ENCODE peak calls at places on chromosomes 6 and 20, in nine cellular contexts. One of them, this sample, is unnamed.

GRCh38 chr6:111338843-111339242 is 144.2 kb downstream of the REV3L start:
- DNase-seq in heart left ventricle: no peak
- DNase-seq in activated T-helper 9 cell treated with anti-CD3 and anti-CD28 coated beads, Interleukin-2, amount 50 U/mL, for 16 hours: no peak
- DNase-seq in T follicular helper cell: no peak
- DNase-seq in HS-5: no peak
- DNase-seq in sciatic nerve: no peak
- DNase-seq in neural progenitor cell: no peak
- DNase-seq in activated naive CD4-positive, alpha-beta T cell treated with anti-CD3 and anti-CD28 coated beads, Interleukin-2, amount 10 ng/mL, durations not matched to agents 7 days and 5 days: no peak
- DNase-seq in CD8-positive, alpha-beta T cell: no peak
- DNase-seq in this sample: no peak

GRCh38 chr20:59131541-59132285 is 31.9 kb upstream of the ZNF831 start:
- DNase-seq in heart left ventricle: no peak
- DNase-seq in activated T-helper 9 cell treated with anti-CD3 and anti-CD28 coated beads, Interleukin-2, amount 50 U/mL, for 16 hours: no peak
- DNase-seq in T follicular helper cell: no peak
- DNase-seq in HS-5: no peak
- DNase-seq in sciatic nerve: no peak
- DNase-seq in neural progenitor cell: no peak
- DNase-seq in activated naive CD4-positive, alpha-beta T cell treated with anti-CD3 and anti-CD28 coated beads, Interleukin-2, amount 10 ng/mL, durations not matched to agents 7 days and 5 days: no peak
- DNase-seq in CD8-positive, alpha-beta T cell: no peak
- DNase-seq in this sample: no peak

GRCh38 chr6:158868122-158868480 is 48.9 kb upstream of the EZR start:
- DNase-seq in heart left ventricle: no peak
- DNase-seq in activated T-helper 9 cell treated with anti-CD3 and anti-CD28 coated beads, Interleukin-2, amount 50 U/mL, for 16 hours: no peak
- DNase-seq in T follicular helper cell: no peak
- DNase-seq in HS-5: no peak
- DNase-seq in sciatic nerve: no peak
- DNase-seq in neural progenitor cell: no peak
- DNase-seq in activated naive CD4-positive, alpha-beta T cell treated with anti-CD3 and anti-CD28 coated beads, Interleukin-2, amount 10 ng/mL, durations not matched to agents 7 days and 5 days: no peak
- DNase-seq in CD8-positive, alpha-beta T cell: no peak
- DNase-seq in this sample: no peak

GRCh38 chr20:24996449-24997195 is 4.1 kb upstream of the APMAP start:
- DNase-seq in heart left ventricle: no peak
- DNase-seq in activated T-helper 9 cell treated with anti-CD3 and anti-CD28 coated beads, Interleukin-2, amount 50 U/mL, for 16 hours: no peak
- DNase-seq in T follicular helper cell: no peak
- DNase-seq in HS-5: no peak
- DNase-seq in sciatic nerve: peak; percentile 23
- DNase-seq in neural progenitor cell: no peak
- DNase-seq in activated naive CD4-positive, alpha-beta T cell treated with anti-CD3 and anti-CD28 coated beads, Interleukin-2, amount 10 ng/mL, durations not matched to agents 7 days and 5 days: no peak
- DNase-seq in CD8-positive, alpha-beta T cell: no peak
- DNase-seq in this sample: no peak

GRCh38 chr6:44701637-44702101 is 314.2 kb downstream of the CDC5L start:
- DNase-seq in heart left ventricle: peak; percentile 67
- DNase-seq in activated T-helper 9 cell treated with anti-CD3 and anti-CD28 coated beads, Interleukin-2, amount 50 U/mL, for 16 hours: no peak
- DNase-seq in T follicular helper cell: no peak
- DNase-seq in HS-5: no peak
- DNase-seq in sciatic nerve: no peak
- DNase-seq in neural progenitor cell: peak; percentile 76
- DNase-seq in activated naive CD4-positive, alpha-beta T cell treated with anti-CD3 and anti-CD28 coated beads, Interleukin-2, amount 10 ng/mL, durations not matched to agents 7 days and 5 days: no peak
- DNase-seq in CD8-positive, alpha-beta T cell: no peak
- DNase-seq in this sample: no peak

GRCh38 chr6:27263886-27264285 is 16.4 kb downstream of the PRSS16 start:
- DNase-seq in heart left ventricle: no peak
- DNase-seq in activated T-helper 9 cell treated with anti-CD3 and anti-CD28 coated beads, Interleukin-2, amount 50 U/mL, for 16 hours: no peak
- DNase-seq in T follicular helper cell: no peak
- DNase-seq in HS-5: no peak
- DNase-seq in sciatic nerve: no peak
- DNase-seq in neural progenitor cell: no peak
- DNase-seq in activated naive CD4-positive, alpha-beta T cell treated with anti-CD3 and anti-CD28 coated beads, Interleukin-2, amount 10 ng/mL, durations not matched to agents 7 days and 5 days: no peak
- DNase-seq in CD8-positive, alpha-beta T cell: no peak
- DNase-seq in this sample: no peak

GRCh38 chr20:57329608-57330221 is at the start of gene SPO11:
- DNase-seq in heart left ventricle: no peak
- DNase-seq in activated T-helper 9 cell treated with anti-CD3 and anti-CD28 coated beads, Interleukin-2, amount 50 U/mL, for 16 hours: no peak
- DNase-seq in T follicular helper cell: no peak
- DNase-seq in HS-5: no peak
- DNase-seq in sciatic nerve: no peak
- DNase-seq in neural progenitor cell: peak; percentile 77
- DNase-seq in activated naive CD4-positive, alpha-beta T cell treated with anti-CD3 and anti-CD28 coated beads, Interleukin-2, amount 10 ng/mL, durations not matched to agents 7 days and 5 days: no peak
- DNase-seq in CD8-positive, alpha-beta T cell: no peak
- DNase-seq in this sample: no peak

GRCh38 chr6:84651583-84651982 is 112.8 kb downstream of the TBX18 start:
- DNase-seq in heart left ventricle: no peak
- DNase-seq in activated T-helper 9 cell treated with anti-CD3 and anti-CD28 coated beads, Interleukin-2, amount 50 U/mL, for 16 hours: no peak
- DNase-seq in T follicular helper cell: no peak
- DNase-seq in HS-5: no peak
- DNase-seq in sciatic nerve: no peak
- DNase-seq in neural progenitor cell: no peak
- DNase-seq in activated naive CD4-positive, alpha-beta T cell treated with anti-CD3 and anti-CD28 coated beads, Interleukin-2, amount 10 ng/mL, durations not matched to agents 7 days and 5 days: no peak
- DNase-seq in CD8-positive, alpha-beta T cell: no peak
- DNase-seq in this sample: peak; percentile 31

GRCh38 chr6:5481024-5481423 is 219.7 kb downstream of the FARS2 start:
- DNase-seq in heart left ventricle: no peak
- DNase-seq in activated T-helper 9 cell treated with anti-CD3 and anti-CD28 coated beads, Interleukin-2, amount 50 U/mL, for 16 hours: no peak
- DNase-seq in T follicular helper cell: no peak
- DNase-seq in HS-5: no peak
- DNase-seq in sciatic nerve: no peak
- DNase-seq in neural progenitor cell: peak; percentile 23
- DNase-seq in activated naive CD4-positive, alpha-beta T cell treated with anti-CD3 and anti-CD28 coated beads, Interleukin-2, amount 10 ng/mL, durations not matched to agents 7 days and 5 days: no peak
- DNase-seq in CD8-positive, alpha-beta T cell: no peak
- DNase-seq in this sample: no peak

GRCh38 chr20:5731753-5732366 is 18.3 kb upstream of the SHLD1 start:
- DNase-seq in heart left ventricle: no peak
- DNase-seq in activated T-helper 9 cell treated with anti-CD3 and anti-CD28 coated beads, Interleukin-2, amount 50 U/mL, for 16 hours: no peak
- DNase-seq in T follicular helper cell: no peak
- DNase-seq in HS-5: no peak
- DNase-seq in sciatic nerve: no peak
- DNase-seq in neural progenitor cell: no peak
- DNase-seq in activated naive CD4-positive, alpha-beta T cell treated with anti-CD3 and anti-CD28 coated beads, Interleukin-2, amount 10 ng/mL, durations not matched to agents 7 days and 5 days: no peak
- DNase-seq in CD8-positive, alpha-beta T cell: no peak
- DNase-seq in this sample: no peak

GRCh38 chr20:40668449-40669228 is 20.4 kb downstream of the MAFB start:
- DNase-seq in heart left ventricle: no peak
- DNase-seq in activated T-helper 9 cell treated with anti-CD3 and anti-CD28 coated beads, Interleukin-2, amount 50 U/mL, for 16 hours: no peak
- DNase-seq in T follicular helper cell: no peak
- DNase-seq in HS-5: no peak
- DNase-seq in sciatic nerve: no peak
- DNase-seq in neural progenitor cell: no peak
- DNase-seq in activated naive CD4-positive, alpha-beta T cell treated with anti-CD3 and anti-CD28 coated beads, Interleukin-2, amount 10 ng/mL, durations not matched to agents 7 days and 5 days: no peak
- DNase-seq in CD8-positive, alpha-beta T cell: no peak
- DNase-seq in this sample: no peak

GRCh38 chr6:39484276-39484675 is 161.8 kb upstream of the KCNK16 start:
- DNase-seq in heart left ventricle: no peak
- DNase-seq in activated T-helper 9 cell treated with anti-CD3 and anti-CD28 coated beads, Interleukin-2, amount 50 U/mL, for 16 hours: no peak
- DNase-seq in T follicular helper cell: no peak
- DNase-seq in HS-5: no peak
- DNase-seq in sciatic nerve: no peak
- DNase-seq in neural progenitor cell: no peak
- DNase-seq in activated naive CD4-positive, alpha-beta T cell treated with anti-CD3 and anti-CD28 coated beads, Interleukin-2, amount 10 ng/mL, durations not matched to agents 7 days and 5 days: no peak
- DNase-seq in CD8-positive, alpha-beta T cell: no peak
- DNase-seq in this sample: no peak

GRCh38 chr20:24816431-24816830 is 132.6 kb upstream of the CST7 start:
- DNase-seq in heart left ventricle: no peak
- DNase-seq in activated T-helper 9 cell treated with anti-CD3 and anti-CD28 coated beads, Interleukin-2, amount 50 U/mL, for 16 hours: no peak
- DNase-seq in T follicular helper cell: no peak
- DNase-seq in HS-5: no peak
- DNase-seq in sciatic nerve: no peak
- DNase-seq in neural progenitor cell: no peak
- DNase-seq in activated naive CD4-positive, alpha-beta T cell treated with anti-CD3 and anti-CD28 coated beads, Interleukin-2, amount 10 ng/mL, durations not matched to agents 7 days and 5 days: no peak
- DNase-seq in CD8-positive, alpha-beta T cell: no peak
- DNase-seq in this sample: no peak

GRCh38 chr20:54267510-54268003 is 59.7 kb downstream of the PFDN4 start:
- DNase-seq in heart left ventricle: no peak
- DNase-seq in activated T-helper 9 cell treated with anti-CD3 and anti-CD28 coated beads, Interleukin-2, amount 50 U/mL, for 16 hours: no peak
- DNase-seq in T follicular helper cell: no peak
- DNase-seq in HS-5: no peak
- DNase-seq in sciatic nerve: no peak
- DNase-seq in neural progenitor cell: peak; percentile 27
- DNase-seq in activated naive CD4-positive, alpha-beta T cell treated with anti-CD3 and anti-CD28 coated beads, Interleukin-2, amount 10 ng/mL, durations not matched to agents 7 days and 5 days: no peak
- DNase-seq in CD8-positive, alpha-beta T cell: no peak
- DNase-seq in this sample: no peak

GRCh38 chr6:73640179-73640750 is 13.5 kb downstream of the SLC17A5 start:
- DNase-seq in heart left ventricle: no peak
- DNase-seq in activated T-helper 9 cell treated with anti-CD3 and anti-CD28 coated beads, Interleukin-2, amount 50 U/mL, for 16 hours: no peak
- DNase-seq in T follicular helper cell: no peak
- DNase-seq in HS-5: no peak
- DNase-seq in sciatic nerve: no peak
- DNase-seq in neural progenitor cell: no peak
- DNase-seq in activated naive CD4-positive, alpha-beta T cell treated with anti-CD3 and anti-CD28 coated beads, Interleukin-2, amount 10 ng/mL, durations not matched to agents 7 days and 5 days: no peak
- DNase-seq in CD8-positive, alpha-beta T cell: no peak
- DNase-seq in this sample: no peak

GRCh38 chr6:25694366-25694765 is 42.4 kb downstream of the SCGN start:
- DNase-seq in heart left ventricle: no peak
- DNase-seq in activated T-helper 9 cell treated with anti-CD3 and anti-CD28 coated beads, Interleukin-2, amount 50 U/mL, for 16 hours: no peak
- DNase-seq in T follicular helper cell: no peak
- DNase-seq in HS-5: peak; percentile 40
- DNase-seq in sciatic nerve: no peak
- DNase-seq in neural progenitor cell: no peak
- DNase-seq in activated naive CD4-positive, alpha-beta T cell treated with anti-CD3 and anti-CD28 coated beads, Interleukin-2, amount 10 ng/mL, durations not matched to agents 7 days and 5 days: no peak
- DNase-seq in CD8-positive, alpha-beta T cell: no peak
- DNase-seq in this sample: no peak

GRCh38 chr6:42564496-42564890 is 664 bp downstream of the UBR2 start:
- DNase-seq in heart left ventricle: no peak
- DNase-seq in activated T-helper 9 cell treated with anti-CD3 and anti-CD28 coated beads, Interleukin-2, amount 50 U/mL, for 16 hours: no peak
- DNase-seq in T follicular helper cell: no peak
- DNase-seq in HS-5: no peak
- DNase-seq in sciatic nerve: no peak
- DNase-seq in neural progenitor cell: no peak
- DNase-seq in activated naive CD4-positive, alpha-beta T cell treated with anti-CD3 and anti-CD28 coated beads, Interleukin-2, amount 10 ng/mL, durations not matched to agents 7 days and 5 days: no peak
- DNase-seq in CD8-positive, alpha-beta T cell: no peak
- DNase-seq in this sample: no peak

GRCh38 chr6:137341721-137342195 is 122.6 kb upstream of the IFNGR1 start:
- DNase-seq in heart left ventricle: no peak
- DNase-seq in activated T-helper 9 cell treated with anti-CD3 and anti-CD28 coated beads, Interleukin-2, amount 50 U/mL, for 16 hours: peak; percentile 28
- DNase-seq in T follicular helper cell: peak; percentile 37
- DNase-seq in HS-5: no peak
- DNase-seq in sciatic nerve: peak; percentile 66
- DNase-seq in neural progenitor cell: peak; percentile 53
- DNase-seq in activated naive CD4-positive, alpha-beta T cell treated with anti-CD3 and anti-CD28 coated beads, Interleukin-2, amount 10 ng/mL, durations not matched to agents 7 days and 5 days: peak; percentile 64
- DNase-seq in CD8-positive, alpha-beta T cell: peak; percentile 19
- DNase-seq in this sample: peak; percentile 19

GRCh38 chr6:79076160-79076559 is 1.9 kb downstream of the PHIP start:
- DNase-seq in heart left ventricle: no peak
- DNase-seq in activated T-helper 9 cell treated with anti-CD3 and anti-CD28 coated beads, Interleukin-2, amount 50 U/mL, for 16 hours: no peak
- DNase-seq in T follicular helper cell: no peak
- DNase-seq in HS-5: no peak
- DNase-seq in sciatic nerve: no peak
- DNase-seq in neural progenitor cell: no peak
- DNase-seq in activated naive CD4-positive, alpha-beta T cell treated with anti-CD3 and anti-CD28 coated beads, Interleukin-2, amount 10 ng/mL, durations not matched to agents 7 days and 5 days: no peak
- DNase-seq in CD8-positive, alpha-beta T cell: no peak
- DNase-seq in this sample: peak; percentile 21

GRCh38 chr6:112296122-112296521 is 41.8 kb upstream of the LAMA4 start:
- DNase-seq in heart left ventricle: no peak
- DNase-seq in activated T-helper 9 cell treated with anti-CD3 and anti-CD28 coated beads, Interleukin-2, amount 50 U/mL, for 16 hours: no peak
- DNase-seq in T follicular helper cell: no peak
- DNase-seq in HS-5: no peak
- DNase-seq in sciatic nerve: no peak
- DNase-seq in neural progenitor cell: peak; percentile 57
- DNase-seq in activated naive CD4-positive, alpha-beta T cell treated with anti-CD3 and anti-CD28 coated beads, Interleukin-2, amount 10 ng/mL, durations not matched to agents 7 days and 5 days: no peak
- DNase-seq in CD8-positive, alpha-beta T cell: no peak
- DNase-seq in this sample: peak; percentile 77

GRCh38 chr20:2986466-2986865 is 57.0 kb upstream of the GNRH2 start:
- DNase-seq in heart left ventricle: no peak
- DNase-seq in activated T-helper 9 cell treated with anti-CD3 and anti-CD28 coated beads, Interleukin-2, amount 50 U/mL, for 16 hours: no peak
- DNase-seq in T follicular helper cell: no peak
- DNase-seq in HS-5: no peak
- DNase-seq in sciatic nerve: no peak
- DNase-seq in neural progenitor cell: no peak
- DNase-seq in activated naive CD4-positive, alpha-beta T cell treated with anti-CD3 and anti-CD28 coated beads, Interleukin-2, amount 10 ng/mL, durations not matched to agents 7 days and 5 days: peak; percentile 32
- DNase-seq in CD8-positive, alpha-beta T cell: no peak
- DNase-seq in this sample: peak; percentile 17

GRCh38 chr6:23454090-23454998 is 671.7 kb upstream of the NRSN1 start:
- DNase-seq in heart left ventricle: no peak
- DNase-seq in activated T-helper 9 cell treated with anti-CD3 and anti-CD28 coated beads, Interleukin-2, amount 50 U/mL, for 16 hours: no peak
- DNase-seq in T follicular helper cell: no peak
- DNase-seq in HS-5: peak; percentile 31
- DNase-seq in sciatic nerve: no peak
- DNase-seq in neural progenitor cell: peak; percentile 17
- DNase-seq in activated naive CD4-positive, alpha-beta T cell treated with anti-CD3 and anti-CD28 coated beads, Interleukin-2, amount 10 ng/mL, durations not matched to agents 7 days and 5 days: no peak
- DNase-seq in CD8-positive, alpha-beta T cell: no peak
- DNase-seq in this sample: no peak

GRCh38 chr6:14028631-14029030 is 88.9 kb upstream of the CD83 start:
- DNase-seq in heart left ventricle: no peak
- DNase-seq in activated T-helper 9 cell treated with anti-CD3 and anti-CD28 coated beads, Interleukin-2, amount 50 U/mL, for 16 hours: no peak
- DNase-seq in T follicular helper cell: no peak
- DNase-seq in HS-5: no peak
- DNase-seq in sciatic nerve: no peak
- DNase-seq in neural progenitor cell: no peak
- DNase-seq in activated naive CD4-positive, alpha-beta T cell treated with anti-CD3 and anti-CD28 coated beads, Interleukin-2, amount 10 ng/mL, durations not matched to agents 7 days and 5 days: no peak
- DNase-seq in CD8-positive, alpha-beta T cell: no peak
- DNase-seq in this sample: no peak

This sample was measured in dermis blood vessel endothelial cell.